ENCODE peak calls at places on chromosomes 5 and 9, in seven cellular contexts. One of them, this sample, is unnamed.

GRCh38 chr5:61082516-61083280 is 79.6 kb downstream of the SMIM15 start:
- DNase-seq in frontal cortex: no peak
- DNase-seq in NCI-H1417: no peak
- DNase-seq in GM04503: peak
- DNase-seq in H4: peak
- DNase-seq in lung microvascular endothelial cell: no peak
- DNase-seq in mucosa of gallbladder: no peak
- DNase-seq in this sample: no peak

GRCh38 chr5:110823571-110823970 is 84.8 kb downstream of the SLC25A46 start:
- DNase-seq in lung microvascular endothelial cell: no peak
- DNase-seq in H4: no peak
- DNase-seq in GM04503: no peak
- DNase-seq in mucosa of gallbladder: no peak
- DNase-seq in NCI-H1417: no peak
- DNase-seq in frontal cortex: no peak
- DNase-seq in this sample: no peak

GRCh38 chr9:99109522-99109921 is 4.6 kb downstream of the TGFBR1 start:
- DNase-seq in frontal cortex: no peak
- DNase-seq in mucosa of gallbladder: no peak
- DNase-seq in NCI-H1417: no peak
- DNase-seq in H4: peak
- DNase-seq in GM04503: peak
- DNase-seq in lung microvascular endothelial cell: no peak
- DNase-seq in this sample: no peak

GRCh38 chr5:51380603-51381207 is 2.5 kb upstream of the ISL1 start:
- DNase-seq in H4: peak
- DNase-seq in frontal cortex: no peak
- DNase-seq in mucosa of gallbladder: no peak
- DNase-seq in NCI-H1417: peak
- DNase-seq in GM04503: no peak
- DNase-seq in lung microvascular endothelial cell: peak
- DNase-seq in this sample: no peak

GRCh38 chr5:141001854-141002666 is 35.8 kb downstream of the PCDHAC2 start:
- DNase-seq in H4: peak
- DNase-seq in mucosa of gallbladder: peak
- DNase-seq in GM04503: no peak
- DNase-seq in lung microvascular endothelial cell: no peak
- DNase-seq in NCI-H1417: peak
- DNase-seq in frontal cortex: peak
- DNase-seq in this sample: peak

GRCh38 chr5:154793599-154794524 is 38.7 kb downstream of the LARP1 start:
- DNase-seq in H4: peak
- DNase-seq in mucosa of gallbladder: no peak
- DNase-seq in NCI-H1417: no peak
- DNase-seq in frontal cortex: no peak
- DNase-seq in GM04503: no peak
- DNase-seq in lung microvascular endothelial cell: no peak
- DNase-seq in this sample: no peak

GRCh38 chr5:51272957-51273356 is 110.3 kb upstream of the ISL1 start:
- DNase-seq in lung microvascular endothelial cell: no peak
- DNase-seq in NCI-H1417: no peak
- DNase-seq in H4: no peak
- DNase-seq in mucosa of gallbladder: no peak
- DNase-seq in GM04503: no peak
- DNase-seq in frontal cortex: no peak
- DNase-seq in this sample: no peak

GRCh38 chr5:72597456-72597948 is 90.3 kb upstream of the ZNF366 start:
- DNase-seq in GM04503: peak
- DNase-seq in NCI-H1417: no peak
- DNase-seq in mucosa of gallbladder: no peak
- DNase-seq in lung microvascular endothelial cell: peak
- DNase-seq in frontal cortex: no peak
- DNase-seq in H4: peak
- DNase-seq in this sample: peak

GRCh38 chr5:172931001-172931536 is 28.2 kb upstream of the RPL26L1 start:
- DNase-seq in NCI-H1417: no peak
- DNase-seq in H4: peak
- DNase-seq in GM04503: peak
- DNase-seq in lung microvascular endothelial cell: peak
- DNase-seq in mucosa of gallbladder: no peak
- DNase-seq in frontal cortex: no peak
- DNase-seq in this sample: peak

This sample was measured in HTR-8/SVneo.